ENCODE peak calls at places on chromosomes 12 and 14, in four cellular contexts. One of them, this sample, is unnamed.

GRCh38 chr14:58131386-58131785 is 20.6 kb downstream of the ARMH4 start:
- DNase-seq in WTC11: no peak
- DNase-seq in HepG2: peak
- DNase-seq in K562: peak
- DNase-seq in this sample: no peak

GRCh38 chr14:40413146-40413545 is 980.9 kb upstream of the FBXO33 start:
- DNase-seq in WTC11: no peak
- DNase-seq in HepG2: no peak
- DNase-seq in K562: no peak
- DNase-seq in this sample: no peak

GRCh38 chr14:64720190-64720589 is 16.0 kb downstream of the PLEKHG3 start:
- DNase-seq in WTC11: peak
- DNase-seq in HepG2: peak
- DNase-seq in K562: no peak
- DNase-seq in this sample: peak

GRCh38 chr12:130574402-130574801 is 141.7 kb downstream of the RIMBP2 start:
- DNase-seq in WTC11: no peak
- DNase-seq in HepG2: no peak
- DNase-seq in K562: no peak
- DNase-seq in this sample: no peak

GRCh38 chr12:105736498-105736897 is 402.3 kb downstream of the NUAK1 start:
- DNase-seq in WTC11: no peak
- DNase-seq in HepG2: no peak
- DNase-seq in K562: no peak
- DNase-seq in this sample: no peak

GRCh38 chr12:27104546-27104945 is 22.2 kb upstream of the C12orf71 start:
- DNase-seq in WTC11: no peak
- DNase-seq in HepG2: no peak
- DNase-seq in K562: no peak
- DNase-seq in this sample: no peak

GRCh38 chr14:96579358-96579757 is 77.2 kb downstream of the PAPOLA start:
- DNase-seq in WTC11: no peak
- DNase-seq in HepG2: no peak
- DNase-seq in K562: no peak
- DNase-seq in this sample: no peak

GRCh38 chr14:61321385-61322010 is at the start of gene PRKCH:
- DNase-seq in WTC11: peak
- DNase-seq in HepG2: peak
- DNase-seq in K562: peak
- DNase-seq in this sample: peak

GRCh38 chr14:91398707-91399106 is 18.9 kb downstream of the CCDC88C start:
- DNase-seq in WTC11: no peak
- DNase-seq in HepG2: no peak
- DNase-seq in K562: no peak
- DNase-seq in this sample: no peak

GRCh38 chr14:51614707-51615106 is 37.0 kb upstream of the FRMD6 start:
- DNase-seq in WTC11: no peak
- DNase-seq in HepG2: no peak
- DNase-seq in K562: no peak
- DNase-seq in this sample: no peak

GRCh38 chr12:7966558-7966957 is 30.6 kb upstream of the SLC2A3 start:
- DNase-seq in WTC11: no peak
- DNase-seq in HepG2: no peak
- DNase-seq in K562: no peak
- DNase-seq in this sample: no peak

GRCh38 chr12:14950982-14951746 is 10.2 kb downstream of the ARHGDIB start:
- DNase-seq in WTC11: no peak
- DNase-seq in HepG2: peak
- DNase-seq in K562: no peak
- DNase-seq in this sample: no peak

GRCh38 chr12:52126605-52127578 is 47.4 kb downstream of the SMIM41 start:
- DNase-seq in WTC11: no peak
- DNase-seq in HepG2: no peak
- DNase-seq in K562: peak
- DNase-seq in this sample: peak

GRCh38 chr12:17304503-17305347 is 698.8 kb upstream of the LMO3 start:
- DNase-seq in WTC11: no peak
- DNase-seq in HepG2: no peak
- DNase-seq in K562: no peak
- DNase-seq in this sample: no peak

GRCh38 chr12:93714382-93714781 is 37.2 kb downstream of the CRADD start:
- DNase-seq in WTC11: no peak
- DNase-seq in HepG2: no peak
- DNase-seq in K562: no peak
- DNase-seq in this sample: no peak

GRCh38 chr12:98901189-98901588 is 256.1 kb downstream of the APAF1 start:
- DNase-seq in WTC11: no peak
- DNase-seq in HepG2: no peak
- DNase-seq in K562: no peak
- DNase-seq in this sample: no peak

GRCh38 chr12:132174015-132174660 is 29.9 kb downstream of the NOC4L start:
- DNase-seq in WTC11: no peak
- DNase-seq in HepG2: no peak
- DNase-seq in K562: no peak
- DNase-seq in this sample: no peak

GRCh38 chr12:6788972-6789905 is at the start of gene CD4:
- DNase-seq in WTC11: no peak
- DNase-seq in HepG2: no peak
- DNase-seq in K562: no peak
- DNase-seq in this sample: no peak

GRCh38 chr14:105394714-105395537 is 3.4 kb upstream of the TEX22 start:
- DNase-seq in WTC11: no peak
- DNase-seq in HepG2: no peak
- DNase-seq in K562: no peak
- DNase-seq in this sample: no peak

GRCh38 chr12:131452444-131452860 is 258.4 kb upstream of the SFSWAP start:
- DNase-seq in WTC11: peak
- DNase-seq in HepG2: peak
- DNase-seq in K562: peak
- DNase-seq in this sample: peak

GRCh38 chr14:64388533-64389243 is 535 bp downstream of the MTHFD1 start:
- DNase-seq in WTC11: peak
- DNase-seq in HepG2: peak
- DNase-seq in K562: no peak
- DNase-seq in this sample: no peak

GRCh38 chr14:74594021-74594420 is 18.0 kb downstream of the LTBP2 start:
- DNase-seq in WTC11: no peak
- DNase-seq in HepG2: no peak
- DNase-seq in K562: no peak
- DNase-seq in this sample: no peak

GRCh38 chr12:52956987-52957386 is 8.1 kb downstream of the KRT18 start:
- DNase-seq in WTC11: no peak
- DNase-seq in HepG2: no peak
- DNase-seq in K562: peak
- DNase-seq in this sample: no peak

GRCh38 chr12:121391619-121392324 is 8.1 kb upstream of the RNF34 start:
- DNase-seq in WTC11: no peak
- DNase-seq in HepG2: no peak
- DNase-seq in K562: peak
- DNase-seq in this sample: no peak

GRCh38 chr12:124571556-124571955 is 4.1 kb upstream of the NCOR2 start:
- DNase-seq in WTC11: no peak
- DNase-seq in HepG2: no peak
- DNase-seq in K562: no peak
- DNase-seq in this sample: no peak

GRCh38 chr12:131816495-131816894 is 11.7 kb upstream of the MMP17 start:
- DNase-seq in WTC11: no peak
- DNase-seq in HepG2: no peak
- DNase-seq in K562: no peak
- DNase-seq in this sample: no peak

GRCh38 chr12:43289412-43289811 is 262.6 kb downstream of the ADAMTS20 start:
- DNase-seq in WTC11: no peak
- DNase-seq in HepG2: no peak
- DNase-seq in K562: no peak
- DNase-seq in this sample: no peak

GRCh38 chr12:71686658-71687025 is 760 bp downstream of the TMEM19 start:
- DNase-seq in WTC11: no peak
- DNase-seq in HepG2: no peak
- DNase-seq in K562: no peak
- DNase-seq in this sample: no peak

GRCh38 chr14:86774916-86775315 is 1218.1 kb downstream of the GALC start:
- DNase-seq in WTC11: no peak
- DNase-seq in HepG2: no peak
- DNase-seq in K562: no peak
- DNase-seq in this sample: no peak

GRCh38 chr12:104083769-104084475 is 19.6 kb downstream of the HCFC2 start:
- DNase-seq in WTC11: no peak
- DNase-seq in HepG2: no peak
- DNase-seq in K562: no peak
- DNase-seq in this sample: no peak

GRCh38 chr12:14993537-14994266 is 20.9 kb downstream of the PDE6H start:
- DNase-seq in WTC11: no peak
- DNase-seq in HepG2: no peak
- DNase-seq in K562: no peak
- DNase-seq in this sample: no peak

DNA sequence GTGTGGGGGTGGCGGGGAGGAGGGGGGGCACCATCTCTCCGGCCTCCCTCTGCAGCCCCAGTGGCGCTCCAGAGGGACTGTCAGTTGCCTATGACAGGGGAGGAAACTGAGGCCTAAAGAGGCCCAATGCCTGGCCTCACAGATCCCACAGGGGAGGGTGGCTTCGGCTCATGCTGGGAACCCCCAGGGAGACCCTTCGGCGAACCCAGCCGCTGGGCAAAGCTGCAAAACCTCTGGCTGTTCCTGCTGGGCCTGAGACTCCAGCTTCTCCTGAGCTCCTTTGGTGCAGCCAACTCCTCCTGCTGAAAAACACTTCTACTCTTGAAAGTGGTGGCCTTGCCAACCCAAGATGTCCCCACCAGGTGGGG is 170.1 kb upstream of the RTL1 start:
- DNase-seq in WTC11: no peak
- DNase-seq in HepG2: no peak
- DNase-seq in K562: no peak
- DNase-seq in this sample: no peak
- TF ChIP-seq ELF4 in WTC11: no peak
- TF ChIP-seq ELF4 in HepG2: no peak
- TF ChIP-seq ELF4 in K562: no peak
- TF ChIP-seq ELF4 in this sample: no peak

GRCh38 chr12:45259732-45260480 is 44.0 kb downstream of the ANO6 start:
- DNase-seq in WTC11: no peak
- DNase-seq in HepG2: peak
- DNase-seq in K562: no peak
- DNase-seq in this sample: no peak
- TF ChIP-seq ELF4 in WTC11: no peak
- TF ChIP-seq ELF4 in HepG2: no peak
- TF ChIP-seq ELF4 in K562: no peak
- TF ChIP-seq ELF4 in this sample: no peak

DNA sequence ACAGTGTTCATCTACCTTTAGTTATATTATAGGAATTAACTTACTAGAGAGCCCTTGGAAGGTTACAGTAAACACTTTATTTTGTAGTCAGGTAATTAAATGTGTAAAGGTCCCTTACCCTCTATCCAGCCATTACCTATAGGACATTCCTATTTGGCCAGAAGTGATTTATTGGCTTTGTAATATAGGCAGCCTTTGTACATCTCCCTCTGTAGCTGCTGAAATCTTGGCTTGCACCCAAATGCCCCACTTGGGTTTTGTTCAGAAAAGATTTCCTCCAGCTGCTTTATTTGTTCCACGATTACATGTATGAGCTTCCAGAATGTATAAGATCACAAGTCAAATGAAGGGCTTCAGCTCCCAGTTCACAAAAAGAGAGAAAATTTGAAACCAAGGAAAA is 103.5 kb downstream of the EFCAB11 start:
- DNase-seq in WTC11: no peak
- DNase-seq in HepG2: no peak
- DNase-seq in K562: no peak
- DNase-seq in this sample: no peak
- TF ChIP-seq ELF4 in WTC11: no peak
- TF ChIP-seq ELF4 in HepG2: no peak
- TF ChIP-seq ELF4 in K562: no peak
- TF ChIP-seq ELF4 in this sample: no peak

DNA sequence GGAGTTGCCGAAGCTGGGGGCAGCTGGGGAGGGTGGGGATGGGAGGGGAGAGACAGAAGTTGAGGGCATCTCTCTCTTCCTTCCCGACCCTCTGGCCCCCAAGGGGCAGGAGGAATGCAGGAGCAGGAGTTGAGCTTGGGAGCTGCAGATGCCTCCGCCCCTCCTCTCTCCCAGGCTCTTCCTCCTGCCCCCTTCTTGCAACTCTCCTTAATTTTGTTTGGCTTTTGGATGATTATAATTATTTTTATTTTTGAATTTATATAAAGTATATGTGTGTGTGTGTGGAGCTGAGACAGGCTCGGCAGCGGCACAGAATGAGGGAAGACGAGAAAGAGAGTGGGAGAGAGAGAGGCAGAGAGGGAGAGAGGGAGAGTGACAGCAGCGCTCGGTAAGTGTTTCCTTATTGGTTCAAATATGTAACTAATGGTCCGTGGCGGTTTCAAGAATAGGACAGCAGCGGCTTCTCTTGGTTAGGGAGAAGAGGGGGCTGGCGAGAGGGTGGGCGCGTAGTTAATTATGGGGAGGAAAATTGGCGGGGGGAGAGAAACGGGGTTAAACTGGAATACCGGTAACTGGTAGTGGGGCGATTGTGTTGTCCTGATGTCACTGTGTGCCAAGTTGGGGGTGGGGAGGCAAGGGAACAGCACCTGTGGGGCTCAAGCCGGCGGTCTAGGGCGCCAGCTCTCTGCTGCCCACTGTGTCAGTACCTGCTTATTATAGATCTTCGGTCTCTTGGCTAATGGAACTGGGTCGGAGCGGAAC is 8.4 kb downstream of the HOXC8 start:
- DNase-seq in WTC11: no peak
- DNase-seq in HepG2: no peak
- DNase-seq in K562: peak
- DNase-seq in this sample: no peak
- TF ChIP-seq ELF4 in WTC11: no peak
- TF ChIP-seq ELF4 in HepG2: no peak
- TF ChIP-seq ELF4 in K562: no peak
- TF ChIP-seq ELF4 in this sample: no peak

GRCh38 chr14:24131549-24131966 is 1.1 kb downstream of the FITM1 start:
- DNase-seq in WTC11: no peak
- DNase-seq in HepG2: no peak
- DNase-seq in K562: no peak
- DNase-seq in this sample: no peak

GRCh38 chr14:24132976-24133375 is 2.5 kb downstream of the FITM1 start:
- DNase-seq in WTC11: no peak
- DNase-seq in HepG2: no peak
- DNase-seq in K562: no peak
- DNase-seq in this sample: no peak

GRCh38 chr14:24132061-24132685 is 1.7 kb downstream of the FITM1 start:
- DNase-seq in WTC11: no peak
- DNase-seq in HepG2: no peak
- DNase-seq in K562: no peak
- DNase-seq in this sample: no peak

GRCh38 chr14:24135584-24135833 is 485 bp upstream of the PSME1 start:
- DNase-seq in WTC11: no peak
- DNase-seq in HepG2: no peak
- DNase-seq in K562: no peak
- DNase-seq in this sample: no peak

DNA sequence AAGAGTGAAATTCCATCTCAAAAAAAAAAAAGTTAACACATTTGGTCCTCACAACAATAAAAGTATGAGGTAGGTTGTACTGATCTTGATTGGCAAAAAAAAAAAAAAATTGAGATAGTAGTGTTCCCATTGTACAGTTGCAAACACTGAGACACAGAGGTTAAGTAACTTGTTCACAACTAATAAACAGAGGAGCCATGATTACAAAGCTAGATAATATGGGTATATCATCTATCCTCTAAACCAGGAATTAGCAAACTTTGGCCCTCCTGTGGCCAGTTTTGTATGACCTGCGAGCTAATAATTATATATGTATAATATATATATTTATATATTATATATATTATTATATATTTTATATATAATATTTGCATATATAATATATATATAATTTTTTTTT is 2.3 kb upstream of the PSME1 start:
- DNase-seq in WTC11: no peak
- DNase-seq in HepG2: no peak
- DNase-seq in K562: no peak
- DNase-seq in this sample: no peak
- TF ChIP-seq ELF4 in WTC11: no peak
- TF ChIP-seq ELF4 in HepG2: no peak
- TF ChIP-seq ELF4 in K562: no peak
- TF ChIP-seq ELF4 in this sample: no peak

This sample was measured in HEK293T.